ENCODE peak calls at places on chromosomes 7 and 10, in four cellular contexts. M is MV-4-11; J is activated T-helper 1 cell treated with anti-CD3 and anti-CD28 coated beads, Interleukin-12 subunit alpha, Interleukin-12 subunit beta, Interleukin-2, Interleukin-4 antibody, amounts not matched to agents 30 ng/mL and 10 ng/mL and 1 ng/mL, durations not matched to agents 14 hours and 24 hours and 36 hours; F is colonic mucosa. Q is an unnamed sample.

GRCh38 chr7:100482728-100483100 is 1.0 kb upstream of the NYAP1 start:
- DNase-seq in F (no peak), J (no peak), M (no peak), Q (no peak)

GRCh38 chr10:125631806-125632205 is 51.2 kb downstream of the TEX36 start:
- DNase-seq in M (no peak), J (no peak), F (no peak), Q (no peak)

GRCh38 chr10:74921744-74922143 is 95.3 kb downstream of the KAT6B start:
- DNase-seq in F (no peak), J (no peak), M (no peak), Q (no peak)

GRCh38 chr10:76695069-76695468 is 942.5 kb downstream of the KCNMA1 start:
- DNase-seq in M (no peak), F (no peak), J (no peak), Q (no peak)

GRCh38 chr10:76242956-76243355 is 811.5 kb downstream of the LRMDA start:
- DNase-seq in J (no peak), F (no peak), M (no peak), Q (no peak)

GRCh38 chr7:121510302-121510701 is 114.2 kb upstream of the FAM3C start:
- DNase-seq in J (no peak), M (no peak), F (no peak), Q (no peak)

GRCh38 chr7:42227931-42228591 is 8.9 kb downstream of the GLI3 start:
- DNase-seq in F (no peak), M (no peak), J (no peak), Q (no peak)

GRCh38 chr10:80460399-80461207 is 6.5 kb downstream of the TSPAN14 start:
- DNase-seq in J (no peak), M (no peak), F (peak), Q (no peak)

GRCh38 chr10:21810582-21811244 is 192.8 kb downstream of the DNAJC1 start:
- DNase-seq in F (no peak), J (no peak), M (no peak), Q (no peak)

GRCh38 chr7:70271617-70272081 is 673.4 kb downstream of the AUTS2 start:
- DNase-seq in F (no peak), M (no peak), J (no peak), Q (no peak)

GRCh38 chr10:88190123-88190522 is 326.7 kb downstream of the PTEN start:
- DNase-seq in F (no peak), M (no peak), J (no peak), Q (no peak)

GRCh38 chr10:77268721-77269120 is 368.9 kb downstream of the KCNMA1 start:
- DNase-seq in J (no peak), F (no peak), M (no peak), Q (no peak)

GRCh38 chr10:30111340-30111980 is 52.1 kb upstream of the JCAD start:
- DNase-seq in F (no peak), M (no peak), J (no peak), Q (no peak)

Q was measured in left lobe of liver.